ENCODE peak calls at places on chromosomes 11 and 22, in six cellular contexts. H is nephron progenitor cell, C is testis, K is cardiac fibroblast, W is AG09309, M is body of pancreas. J is an unnamed sample.

GRCh38 chr22:35531202-35531601 is 9.4 kb upstream of the RASD2 start:
- DNase-seq in M (no peak), W (no peak), H (no peak), K (no peak), C (no peak), J (no peak)

GRCh38 chr11:111408789-111409727 is 30.0 kb upstream of the POU2AF1 start:
- DNase-seq in W (no peak), K (peak; percentile 19), C (no peak), H (no peak), M (no peak), J (no peak)

GRCh38 chr11:77151804-77152513 is 23.9 kb downstream of the MYO7A start:
- DNase-seq in M (no peak), W (no peak), K (peak; percentile 14), C (no peak), H (no peak), J (peak; percentile 22)

GRCh38 chr11:8196749-8197148 is 27.9 kb upstream of the RIC3 start:
- DNase-seq in M (no peak), K (no peak), C (no peak), H (no peak), W (no peak), J (no peak)

GRCh38 chr22:48284671-48285070 is 1522.2 kb downstream of the TBC1D22A start:
- DNase-seq in C (no peak), M (no peak), H (no peak), K (no peak), W (no peak), J (no peak)

GRCh38 chr11:112459001-112459400 is 198.3 kb upstream of the PLET1 start:
- DNase-seq in K (peak; percentile 27), M (no peak), C (no peak), W (no peak), H (no peak), J (peak; percentile 38)

GRCh38 chr11:905952-906351 is 4.7 kb downstream of the CHID1 start:
- DNase-seq in M (peak; percentile 81), C (no peak), H (no peak), K (no peak), W (no peak), J (no peak)

GRCh38 chr11:70397983-70398833 is at the start of gene CTTN:
- DNase-seq in W (no peak), K (peak; percentile 81), M (peak; percentile 86), H (peak; percentile 98), C (peak; percentile 88), J (peak; percentile 91)

GRCh38 chr11:113778111-113778910 is 1.3 kb upstream of the CLDN25 start:
- DNase-seq in W (no peak), H (no peak), M (peak; percentile 78), C (no peak), K (peak; percentile 58), J (peak; percentile 12)

GRCh38 chr22:32050678-32051515 is 7.8 kb downstream of the SLC5A1 start:
- DNase-seq in M (peak; percentile 72), K (peak; percentile 92), W (peak; percentile 85), C (peak; percentile 19), H (peak; percentile 8), J (peak; percentile 86)

GRCh38 chr22:33853200-33854097 is 66.8 kb downstream of the LARGE1 start:
- DNase-seq in H (no peak), C (peak; percentile 61), M (peak; percentile 79), W (peak; percentile 41), K (peak; percentile 84), J (peak; percentile 76)

GRCh38 chr11:55669376-55669775 is 7.4 kb downstream of the OR4C6 start:
- DNase-seq in C (no peak), K (no peak), H (no peak), M (no peak), W (no peak), J (no peak)

GRCh38 chr11:69536406-69536805 is 54.9 kb downstream of the LINC01488 start:
- DNase-seq in C (no peak), M (no peak), H (no peak), K (no peak), W (no peak), J (no peak)

GRCh38 chr11:61917043-61917356 is 366 bp downstream of the RAB3IL1 start:
- DNase-seq in W (no peak), K (no peak), M (no peak), C (no peak), H (no peak), J (no peak)

GRCh38 chr11:74725701-74726100 is 5.5 kb downstream of the CHRDL2 start:
- DNase-seq in W (no peak), H (no peak), K (no peak), M (no peak), C (no peak), J (peak; percentile 54)

GRCh38 chr11:102989379-102990047 is 34.0 kb upstream of the MMP13 start:
- DNase-seq in H (no peak), W (no peak), M (no peak), K (peak; percentile 31), C (no peak), J (no peak)

GRCh38 chr22:32202539-32203180 is 2.2 kb downstream of the RFPL2 start:
- DNase-seq in C (peak; percentile 48), K (peak; percentile 46), W (no peak), H (peak; percentile 62), M (peak; percentile 70), J (peak; percentile 15)

GRCh38 chr11:16788141-16789060 is 50.0 kb downstream of the C11orf58 start:
- DNase-seq in M (peak; percentile 68), C (peak; percentile 88), K (peak; percentile 86), W (no peak), H (peak; percentile 84), J (peak; percentile 68)

GRCh38 chr11:92083123-92083522 is 141.5 kb upstream of the FAT3 start:
- DNase-seq in H (no peak), C (no peak), K (no peak), M (no peak), W (no peak), J (no peak)

GRCh38 chr22:22345781-22346180 is 101.2 kb downstream of the VPREB1 start:
- DNase-seq in K (no peak), H (no peak), W (no peak), M (no peak), C (no peak), J (no peak)

GRCh38 chr22:24697141-24697540 is 77.4 kb downstream of the PIWIL3 start:
- DNase-seq in K (no peak), W (no peak), M (no peak), C (no peak), H (no peak), J (no peak)

GRCh38 chr22:30326704-30327362 is at the start of gene TBC1D10A:
- DNase-seq in C (peak; percentile 96), W (no peak), M (peak; percentile 97), H (peak; percentile 91), K (peak; percentile 80), J (peak; percentile 90)

GRCh38 chr22:42277988-42278776 is 7.7 kb upstream of the TCF20 start:
- DNase-seq in M (peak; percentile 6), K (peak; percentile 11), C (no peak), H (no peak), W (no peak), J (peak; percentile 4)

GRCh38 chr22:21861290-21861848 is 6.1 kb downstream of the MAPK1 start:
- DNase-seq in K (no peak), M (no peak), W (no peak), H (no peak), C (no peak), J (no peak)

GRCh38 chr11:119779195-119780071 is 50.4 kb upstream of the NECTIN1 start:
- DNase-seq in M (no peak), C (no peak), W (no peak), H (no peak), K (no peak), J (no peak)

GRCh38 chr11:119780264-119780953 is 51.4 kb upstream of the NECTIN1 start:
- DNase-seq in H (no peak), K (no peak), W (no peak), C (peak; percentile 46), M (no peak), J (no peak)

GRCh38 chr11:119782673-119783072 is 53.7 kb upstream of the NECTIN1 start:
- DNase-seq in W (no peak), H (no peak), M (no peak), K (peak; percentile 20), C (no peak), J (no peak)

GRCh38 chr11:119783466-119784400 is 54.7 kb upstream of the NECTIN1 start:
- DNase-seq in K (no peak), C (no peak), H (no peak), W (no peak), M (no peak), J (no peak)

DNA sequence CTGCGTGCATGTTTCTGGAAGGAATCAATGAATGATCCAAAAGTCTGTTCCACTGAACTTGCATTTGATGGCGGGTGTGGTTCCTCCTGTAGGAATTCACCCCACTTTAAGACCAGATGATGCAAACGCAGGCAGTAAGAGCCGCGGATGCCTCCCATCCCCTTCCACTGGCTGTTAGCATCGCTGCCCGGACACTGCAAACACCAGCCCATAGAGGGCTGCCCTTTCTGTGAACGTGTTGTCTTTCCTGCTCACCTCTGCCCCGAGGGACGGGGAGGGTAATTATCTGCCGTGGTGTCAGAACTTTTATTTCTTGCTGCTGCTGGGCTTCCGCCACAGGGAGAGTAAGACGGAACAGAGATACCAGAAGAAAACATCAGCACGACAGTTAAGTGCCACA is 53.0 kb upstream of the NECTIN1 start:
- DNase-seq in W (no peak), K (no peak), M (no peak), H (peak; percentile 33), C (no peak), J (no peak)
- TF ChIP-seq CTCF in W (no peak), K (no peak), M (no peak), H (no peak), C (no peak), J (no peak)

DNA sequence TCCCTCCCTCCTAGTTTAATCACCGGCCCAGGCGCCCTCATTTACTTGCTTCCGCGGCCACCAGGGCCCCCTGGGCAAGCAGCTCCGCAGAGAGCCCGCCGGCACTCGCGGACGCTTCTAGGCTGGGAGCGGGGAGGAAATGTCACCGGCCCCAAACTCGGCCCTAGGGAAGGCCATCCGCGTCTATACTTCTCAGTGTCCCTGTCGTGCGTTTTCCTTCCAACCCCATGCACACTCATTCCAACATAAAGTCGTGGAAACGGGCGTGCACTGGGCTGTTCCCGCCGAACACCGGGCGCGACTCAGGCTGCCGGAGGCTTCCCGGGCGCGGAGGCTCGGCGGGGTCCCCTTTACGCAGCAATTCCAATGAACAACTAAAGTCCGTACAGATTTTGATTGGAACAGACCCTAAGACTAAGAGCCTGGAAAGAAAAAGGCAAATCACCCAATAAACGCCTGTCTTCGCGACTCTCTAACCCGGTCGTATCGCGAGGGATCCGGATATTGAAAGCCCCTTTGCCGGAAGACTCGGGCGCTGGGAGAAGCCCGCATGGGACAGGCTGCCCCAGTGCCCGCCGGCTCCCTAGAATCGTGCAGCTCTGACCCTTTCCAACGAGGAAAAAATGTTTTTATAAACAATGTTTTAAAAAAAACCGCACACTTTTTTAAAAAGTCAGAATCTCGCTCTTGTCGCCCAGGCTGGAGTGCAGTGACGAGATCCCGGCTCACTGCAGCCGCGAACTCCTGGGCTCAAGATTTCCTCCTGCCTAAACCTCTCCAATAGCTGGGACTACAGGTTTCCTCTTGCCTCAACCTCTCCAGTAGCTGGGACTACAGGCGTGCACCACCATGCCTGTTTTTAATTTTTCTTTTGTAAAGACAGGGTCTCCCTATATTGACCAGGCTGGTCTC is 1.3 kb upstream of the BARX2 start:
- DNase-seq in H (peak; percentile 42), C (no peak), M (no peak), K (no peak), W (no peak), J (no peak)
- TF ChIP-seq CTCF in H (no peak), C (no peak), M (no peak), K (no peak), W (no peak), J (no peak)

GRCh38 chr11:64799256-64799924 is 3.6 kb downstream of the MAP4K2 start:
- DNase-seq in H (no peak), C (no peak), W (no peak), M (no peak), K (no peak), J (no peak)
- TF ChIP-seq CTCF in H (no peak), C (no peak), W (no peak), M (no peak), K (no peak), J (no peak)

GRCh38 chr11:36292311-36292722 is 3.1 kb upstream of the COMMD9 start:
- DNase-seq in H (no peak), C (no peak), M (no peak), K (peak; percentile 73), W (no peak), J (peak; percentile 65)
- TF ChIP-seq CTCF in H (no peak), C (peak; percentile 53), M (no peak), K (peak; percentile 39), W (peak; percentile 45), J (peak; percentile 58)

J was measured in fibroblast of villous mesenchyme.